ENCODE peak calls at places on chromosome 20, in eight cellular contexts. I, T, N, O, K, W, M and F are unnamed samples.

GRCh38 chr20:32753731-32754130 is 8.5 kb upstream of the DNMT3B start:
- DNase-seq in M (no peak), I (no peak), O (no peak), N (no peak), K (no peak), W (no peak), T (no peak), F (no peak)

GRCh38 chr20:8427419-8428065 is 295.5 kb downstream of the PLCB1 start:
- DNase-seq in T (no peak), N (no peak), O (no peak), M (peak; percentile 64), K (peak; percentile 63), W (no peak), I (no peak), F (no peak)

GRCh38 chr20:20207872-20208271 is 155.5 kb downstream of the CFAP61 start:
- DNase-seq in T (no peak), K (no peak), I (no peak), W (no peak), M (no peak), N (no peak), O (no peak), F (no peak)

GRCh38 chr20:11894072-11894471 is 23.6 kb upstream of the BTBD3 start:
- DNase-seq in I (no peak), T (no peak), W (no peak), N (no peak), O (no peak), M (no peak), K (peak; percentile 53), F (no peak)

GRCh38 chr20:40462600-40462999 is 226.4 kb downstream of the MAFB start:
- DNase-seq in O (no peak), I (no peak), M (peak; percentile 67), T (no peak), N (no peak), K (no peak), W (no peak), F (no peak)

GRCh38 chr20:58638467-58639181 is 12.5 kb upstream of the STX16 start:
- DNase-seq in O (no peak), N (peak; percentile 47), I (no peak), T (no peak), M (no peak), W (no peak), K (no peak), F (no peak)

GRCh38 chr20:48766205-48766604 is 61.6 kb downstream of the PREX1 start:
- DNase-seq in I (no peak), W (no peak), N (no peak), O (no peak), M (no peak), T (no peak), K (no peak), F (no peak)

GRCh38 chr20:22924036-22924737 is 110.9 kb upstream of the SSTR4 start:
- DNase-seq in W (no peak), M (no peak), N (no peak), K (no peak), O (peak; percentile 66), T (no peak), I (no peak), F (no peak)

GRCh38 chr20:11204926-11205768 is 531.3 kb upstream of the JAG1 start:
- DNase-seq in N (peak; percentile 66), I (peak; percentile 89), O (no peak), W (no peak), K (peak; percentile 79), M (peak; percentile 77), T (peak; percentile 70), F (no peak)

GRCh38 chr20:57464642-57465211 is 60.2 kb downstream of the CTCFL start:
- DNase-seq in W (no peak), I (peak; percentile 71), O (peak; percentile 55), K (no peak), N (no peak), T (peak; percentile 60), M (peak; percentile 92), F (peak; percentile 54)

GRCh38 chr20:32543570-32544259 is 41.4 kb downstream of the NOL4L start:
- DNase-seq in I (no peak), O (no peak), T (no peak), K (no peak), W (no peak), M (no peak), N (no peak), F (no peak)

GRCh38 chr20:16393297-16393696 is 180.0 kb downstream of the KIF16B start:
- DNase-seq in K (no peak), W (no peak), N (no peak), M (no peak), O (no peak), T (no peak), I (no peak), F (no peak)

GRCh38 chr20:16393836-16394235 is 179.4 kb downstream of the KIF16B start:
- DNase-seq in M (no peak), O (no peak), N (no peak), K (no peak), W (no peak), T (no peak), I (no peak), F (no peak)

GRCh38 chr20:16391003-16391402 is 182.2 kb downstream of the KIF16B start:
- DNase-seq in I (no peak), T (no peak), O (no peak), M (no peak), K (no peak), N (no peak), W (no peak), F (no peak)

GRCh38 chr20:16394784-16395183 is 178.5 kb downstream of the KIF16B start:
- DNase-seq in O (no peak), W (no peak), T (no peak), M (no peak), N (no peak), K (no peak), I (no peak), F (no peak)

DNA sequence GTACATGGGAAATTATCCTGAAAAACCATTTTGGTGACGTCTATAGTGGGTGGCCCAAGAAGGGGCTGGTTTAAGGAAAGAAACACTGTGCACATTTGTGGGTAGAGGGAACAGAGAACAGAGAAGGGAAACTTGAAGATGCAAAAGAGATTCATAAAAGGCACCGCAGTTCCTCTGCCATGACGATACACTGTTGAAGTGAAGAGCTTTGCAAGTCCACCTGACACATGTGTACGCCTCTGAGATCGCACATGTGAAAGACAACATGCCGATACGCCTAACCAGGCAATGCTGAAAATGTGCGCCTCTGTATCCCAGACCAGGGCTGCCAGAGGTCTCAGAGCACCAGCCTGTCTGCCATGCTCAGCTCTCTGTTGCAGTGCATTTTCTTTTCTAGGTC is 180.9 kb downstream of the KIF16B start:
- DNase-seq in I (no peak), M (no peak), O (no peak), N (no peak), K (no peak), W (no peak), T (no peak), F (no peak)
- TF ChIP-seq POLR2A in I (no peak), M (no peak), O (no peak), N (no peak), K (no peak), W (no peak), T (no peak), F (no peak)

DNA sequence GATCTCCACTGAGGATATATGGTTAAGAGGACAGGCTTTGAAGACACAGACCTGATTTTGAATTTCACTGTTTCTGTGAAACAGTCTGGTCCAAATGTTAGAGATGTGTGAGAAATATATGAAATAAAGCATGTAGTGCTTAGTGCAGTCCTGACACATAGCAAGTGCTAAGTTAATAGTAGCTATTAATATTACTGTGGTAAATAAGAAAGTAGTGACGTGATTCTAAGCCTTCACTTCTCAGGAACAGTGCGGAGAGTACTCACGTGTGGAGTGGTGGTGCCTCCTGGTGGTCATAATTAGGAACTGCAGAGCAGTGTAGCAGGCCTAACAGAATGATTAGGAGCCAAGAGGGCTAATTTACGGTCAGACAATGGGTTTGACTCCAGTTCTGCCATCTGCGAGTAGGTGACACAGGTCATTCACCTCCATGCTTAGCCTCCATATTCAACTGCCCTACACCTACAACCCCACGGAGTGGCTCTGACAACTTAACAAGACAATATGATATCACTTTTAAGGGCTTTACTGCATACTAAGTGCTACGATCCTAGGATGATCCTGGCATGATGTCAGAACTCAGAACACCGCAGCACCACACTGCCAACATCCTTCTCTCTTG is 106.2 kb downstream of the JPH2 start:
- DNase-seq in K (peak; percentile 79), I (peak; percentile 77), O (peak; percentile 67), T (peak; percentile 73), N (peak; percentile 84), W (no peak), M (peak; percentile 82), F (peak; percentile 66)
- TF ChIP-seq POLR2A in K (no peak), I (no peak), O (no peak), T (no peak), N (no peak), W (no peak), M (no peak), F (no peak)

GRCh38 chr20:37522258-37523011 is 1.4 kb downstream of the NNAT start:
- DNase-seq in N (peak; percentile 91), I (no peak), K (peak; percentile 44), T (peak; percentile 87), O (no peak), W (no peak), M (no peak), F (no peak)
- TF ChIP-seq POLR2A in N (no peak), I (no peak), K (no peak), T (no peak), O (no peak), W (no peak), M (no peak), F (no peak)

DNA sequence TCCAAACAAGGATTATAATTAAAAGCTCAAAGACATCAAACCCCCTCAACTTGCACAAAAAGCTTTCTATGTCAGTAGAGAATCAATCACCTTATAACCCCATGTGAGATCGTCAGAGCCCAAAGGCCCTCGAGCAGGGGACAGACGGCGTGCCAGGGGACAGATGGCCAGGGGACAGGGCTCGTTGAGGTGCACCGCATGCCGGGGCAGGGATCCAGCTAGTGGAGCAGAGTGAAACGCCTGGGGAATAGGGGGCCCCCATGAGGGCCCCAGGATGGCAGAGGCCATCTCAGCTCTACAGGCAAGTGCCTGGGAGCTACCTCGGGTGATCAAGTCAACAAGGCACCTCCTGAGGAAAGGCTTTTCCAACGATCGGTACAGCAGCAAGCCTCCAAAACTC is 28.6 kb downstream of the DIDO1 start:
- DNase-seq in T (no peak), O (no peak), N (peak; percentile 62), K (no peak), I (no peak), W (no peak), M (no peak), F (no peak)
- TF ChIP-seq POLR2A in T (no peak), O (no peak), N (no peak), K (peak; percentile 16), I (no peak), W (no peak), M (no peak), F (no peak)

DNA sequence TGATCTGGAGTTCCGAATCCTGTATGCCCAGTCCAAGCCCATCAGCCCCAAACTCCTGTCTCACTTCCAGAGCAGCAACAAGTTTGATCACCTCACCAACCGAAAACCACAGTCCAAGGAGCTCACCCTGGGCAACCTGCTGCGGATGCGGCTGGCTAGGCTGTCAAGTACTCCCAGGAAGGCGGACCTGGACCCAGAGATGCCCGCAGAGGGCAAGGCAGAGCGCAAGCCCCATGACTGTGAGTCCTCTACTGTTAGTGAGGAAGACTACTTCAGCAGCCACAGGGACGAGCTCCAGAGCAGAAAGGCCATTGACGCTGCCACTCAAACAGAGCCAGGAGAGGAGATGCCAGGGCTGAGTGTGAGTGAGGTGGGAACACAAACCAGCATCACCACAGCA is 10.5 kb upstream of the DHX35 start:
- DNase-seq in W (no peak), I (no peak), M (no peak), N (no peak), K (no peak), O (no peak), T (no peak), F (no peak)
- TF ChIP-seq POLR2A in W (no peak), I (no peak), M (no peak), N (no peak), K (no peak), O (no peak), T (no peak), F (no peak)